ENCODE peak calls at places on chromosomes 13 and 19, in ten cellular contexts. One of them, this sample, is unnamed.

GRCh38 chr13:83634601-83635000 is 247.7 kb downstream of the SLITRK1 start:
- DNase-seq in heart left ventricle: no peak
- DNase-seq in cardiac muscle cell: no peak
- DNase-seq in A549: no peak
- DNase-seq in mesenchymal stem cell: no peak
- DNase-seq in upper lobe of right lung: no peak
- DNase-seq in fibroblast of lung: no peak
- DNase-seq in ascending aorta: no peak
- DNase-seq in tibial artery: no peak
- DNase-seq in SK-N-SH: no peak
- DNase-seq in this sample: no peak

GRCh38 chr13:52779028-52779612 is 39.5 kb upstream of the CNMD start:
- DNase-seq in heart left ventricle: no peak
- DNase-seq in cardiac muscle cell: no peak
- DNase-seq in A549: no peak
- DNase-seq in mesenchymal stem cell: no peak
- DNase-seq in upper lobe of right lung: no peak
- DNase-seq in fibroblast of lung: no peak
- DNase-seq in ascending aorta: no peak
- DNase-seq in tibial artery: no peak
- DNase-seq in SK-N-SH: peak; percentile 30
- DNase-seq in this sample: no peak

GRCh38 chr13:97879646-97880297 is 73.7 kb upstream of the IPO5 start:
- DNase-seq in heart left ventricle: no peak
- DNase-seq in cardiac muscle cell: no peak
- DNase-seq in A549: peak; percentile 15
- DNase-seq in mesenchymal stem cell: peak; percentile 77
- DNase-seq in upper lobe of right lung: no peak
- DNase-seq in fibroblast of lung: peak; percentile 80
- DNase-seq in ascending aorta: no peak
- DNase-seq in tibial artery: no peak
- DNase-seq in SK-N-SH: no peak
- DNase-seq in this sample: no peak

GRCh38 chr13:110396913-110397379 is 89.9 kb downstream of the COL4A2 start:
- DNase-seq in heart left ventricle: peak; percentile 91
- DNase-seq in cardiac muscle cell: no peak
- DNase-seq in A549: no peak
- DNase-seq in mesenchymal stem cell: peak; percentile 100
- DNase-seq in upper lobe of right lung: no peak
- DNase-seq in fibroblast of lung: peak; percentile 100
- DNase-seq in ascending aorta: peak; percentile 93
- DNase-seq in tibial artery: peak; percentile 98
- DNase-seq in SK-N-SH: no peak
- DNase-seq in this sample: peak; percentile 87

GRCh38 chr13:98083936-98084335 is 59.0 kb upstream of the FARP1 start:
- DNase-seq in heart left ventricle: no peak
- DNase-seq in cardiac muscle cell: no peak
- DNase-seq in A549: no peak
- DNase-seq in mesenchymal stem cell: no peak
- DNase-seq in upper lobe of right lung: no peak
- DNase-seq in fibroblast of lung: no peak
- DNase-seq in ascending aorta: no peak
- DNase-seq in tibial artery: no peak
- DNase-seq in SK-N-SH: no peak
- DNase-seq in this sample: no peak

GRCh38 chr13:40187324-40187795 is 479.1 kb downstream of the FOXO1 start:
- DNase-seq in heart left ventricle: no peak
- DNase-seq in cardiac muscle cell: no peak
- DNase-seq in A549: no peak
- DNase-seq in mesenchymal stem cell: no peak
- DNase-seq in upper lobe of right lung: no peak
- DNase-seq in fibroblast of lung: no peak
- DNase-seq in ascending aorta: no peak
- DNase-seq in tibial artery: no peak
- DNase-seq in SK-N-SH: no peak
- DNase-seq in this sample: no peak

GRCh38 chr13:75691183-75691582 is 55.1 kb downstream of the LMO7 start:
- DNase-seq in heart left ventricle: no peak
- DNase-seq in cardiac muscle cell: no peak
- DNase-seq in A549: peak; percentile 33
- DNase-seq in mesenchymal stem cell: peak; percentile 85
- DNase-seq in upper lobe of right lung: no peak
- DNase-seq in fibroblast of lung: no peak
- DNase-seq in ascending aorta: no peak
- DNase-seq in tibial artery: no peak
- DNase-seq in SK-N-SH: no peak
- DNase-seq in this sample: no peak

GRCh38 chr13:108220042-108220441 is 1.9 kb downstream of the ABHD13 start:
- DNase-seq in heart left ventricle: no peak
- DNase-seq in cardiac muscle cell: no peak
- DNase-seq in A549: no peak
- DNase-seq in mesenchymal stem cell: no peak
- DNase-seq in upper lobe of right lung: no peak
- DNase-seq in fibroblast of lung: no peak
- DNase-seq in ascending aorta: no peak
- DNase-seq in tibial artery: no peak
- DNase-seq in SK-N-SH: no peak
- DNase-seq in this sample: no peak

GRCh38 chr19:46115396-46116109 is 8.9 kb downstream of the IGFL3 start:
- DNase-seq in heart left ventricle: no peak
- DNase-seq in cardiac muscle cell: no peak
- DNase-seq in A549: peak; percentile 70
- DNase-seq in mesenchymal stem cell: peak; percentile 61
- DNase-seq in upper lobe of right lung: no peak
- DNase-seq in fibroblast of lung: peak; percentile 57
- DNase-seq in ascending aorta: no peak
- DNase-seq in tibial artery: no peak
- DNase-seq in SK-N-SH: peak; percentile 4
- DNase-seq in this sample: no peak

GRCh38 chr13:30725331-30726085 is 9.8 kb upstream of the ALOX5AP start:
- DNase-seq in heart left ventricle: no peak
- DNase-seq in cardiac muscle cell: no peak
- DNase-seq in A549: no peak
- DNase-seq in mesenchymal stem cell: no peak
- DNase-seq in upper lobe of right lung: no peak
- DNase-seq in fibroblast of lung: peak; percentile 76
- DNase-seq in ascending aorta: no peak
- DNase-seq in tibial artery: peak; percentile 77
- DNase-seq in SK-N-SH: no peak
- DNase-seq in this sample: no peak

GRCh38 chr13:30810261-30810701 is 74.9 kb downstream of the ALOX5AP start:
- DNase-seq in heart left ventricle: no peak
- DNase-seq in cardiac muscle cell: no peak
- DNase-seq in A549: no peak
- DNase-seq in mesenchymal stem cell: peak; percentile 43
- DNase-seq in upper lobe of right lung: no peak
- DNase-seq in fibroblast of lung: no peak
- DNase-seq in ascending aorta: no peak
- DNase-seq in tibial artery: no peak
- DNase-seq in SK-N-SH: peak; percentile 77
- DNase-seq in this sample: no peak

DNA sequence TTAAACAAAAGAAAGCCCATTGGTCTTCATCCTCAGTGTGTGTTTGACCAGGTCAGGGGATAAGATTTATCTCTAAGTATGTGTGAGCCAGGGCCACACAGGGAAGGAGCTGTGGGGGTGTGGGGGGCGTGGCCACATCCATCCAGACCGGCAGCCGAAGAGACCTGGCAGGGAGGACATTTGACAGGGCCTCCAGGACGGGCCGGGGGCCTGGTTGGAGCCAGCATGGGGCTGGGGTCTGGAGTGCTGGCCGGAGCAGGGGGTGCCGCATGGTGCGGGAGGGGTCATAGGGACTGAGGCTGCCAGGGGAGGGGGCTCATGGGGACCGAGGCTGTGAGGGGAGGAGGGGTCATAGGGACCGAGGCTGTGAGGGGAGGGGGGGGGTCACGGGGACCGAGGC is 20.4 kb upstream of the GNA15 start:
- DNase-seq in heart left ventricle: no peak
- DNase-seq in cardiac muscle cell: peak; percentile 23
- DNase-seq in A549: no peak
- DNase-seq in mesenchymal stem cell: no peak
- DNase-seq in upper lobe of right lung: no peak
- DNase-seq in fibroblast of lung: no peak
- DNase-seq in ascending aorta: no peak
- DNase-seq in tibial artery: no peak
- DNase-seq in SK-N-SH: no peak
- DNase-seq in this sample: no peak
- H3K4me1 ChIP-seq in heart left ventricle: no peaks in the 10 kb centered on the region
- H3K4me1 ChIP-seq in cardiac muscle cell: no peaks in the 10 kb centered on the region
- H3K4me1 ChIP-seq in A549: peaks cover 18% of the 10 kb centered on the region
- H3K4me1 ChIP-seq in mesenchymal stem cell: peaks cover 30% of the 10 kb centered on the region
- H3K4me1 ChIP-seq in upper lobe of right lung: no peaks in the 10 kb centered on the region
- H3K4me1 ChIP-seq in fibroblast of lung: no peaks in the 10 kb centered on the region
- H3K4me1 ChIP-seq in ascending aorta: no peaks in the 10 kb centered on the region
- H3K4me1 ChIP-seq in tibial artery: peaks cover 9% of the 10 kb centered on the region
- H3K4me1 ChIP-seq in SK-N-SH: no peaks in the 10 kb centered on the region
- H3K4me1 ChIP-seq in this sample: no peaks in the 10 kb centered on the region

GRCh38 chr19:49425922-49426592 is 869 bp downstream of the GFY start:
- DNase-seq in heart left ventricle: no peak
- DNase-seq in cardiac muscle cell: peak; percentile 60
- DNase-seq in A549: no peak
- DNase-seq in mesenchymal stem cell: no peak
- DNase-seq in upper lobe of right lung: no peak
- DNase-seq in fibroblast of lung: no peak
- DNase-seq in ascending aorta: no peak
- DNase-seq in tibial artery: no peak
- DNase-seq in SK-N-SH: no peak
- DNase-seq in this sample: no peak

GRCh38 chr19:49430172-49430677 is 5.0 kb downstream of the GFY start:
- DNase-seq in heart left ventricle: no peak
- DNase-seq in cardiac muscle cell: no peak
- DNase-seq in A549: no peak
- DNase-seq in mesenchymal stem cell: no peak
- DNase-seq in upper lobe of right lung: no peak
- DNase-seq in fibroblast of lung: no peak
- DNase-seq in ascending aorta: no peak
- DNase-seq in tibial artery: no peak
- DNase-seq in SK-N-SH: no peak
- DNase-seq in this sample: no peak

GRCh38 chr19:49428547-49429451 is 3.6 kb downstream of the GFY start:
- DNase-seq in heart left ventricle: no peak
- DNase-seq in cardiac muscle cell: no peak
- DNase-seq in A549: no peak
- DNase-seq in mesenchymal stem cell: no peak
- DNase-seq in upper lobe of right lung: no peak
- DNase-seq in fibroblast of lung: no peak
- DNase-seq in ascending aorta: no peak
- DNase-seq in tibial artery: no peak
- DNase-seq in SK-N-SH: no peak
- DNase-seq in this sample: no peak

GRCh38 chr19:49427339-49427738 is 2.2 kb downstream of the GFY start:
- DNase-seq in heart left ventricle: no peak
- DNase-seq in cardiac muscle cell: no peak
- DNase-seq in A549: no peak
- DNase-seq in mesenchymal stem cell: no peak
- DNase-seq in upper lobe of right lung: no peak
- DNase-seq in fibroblast of lung: no peak
- DNase-seq in ascending aorta: no peak
- DNase-seq in tibial artery: no peak
- DNase-seq in SK-N-SH: no peak
- DNase-seq in this sample: no peak

DNA sequence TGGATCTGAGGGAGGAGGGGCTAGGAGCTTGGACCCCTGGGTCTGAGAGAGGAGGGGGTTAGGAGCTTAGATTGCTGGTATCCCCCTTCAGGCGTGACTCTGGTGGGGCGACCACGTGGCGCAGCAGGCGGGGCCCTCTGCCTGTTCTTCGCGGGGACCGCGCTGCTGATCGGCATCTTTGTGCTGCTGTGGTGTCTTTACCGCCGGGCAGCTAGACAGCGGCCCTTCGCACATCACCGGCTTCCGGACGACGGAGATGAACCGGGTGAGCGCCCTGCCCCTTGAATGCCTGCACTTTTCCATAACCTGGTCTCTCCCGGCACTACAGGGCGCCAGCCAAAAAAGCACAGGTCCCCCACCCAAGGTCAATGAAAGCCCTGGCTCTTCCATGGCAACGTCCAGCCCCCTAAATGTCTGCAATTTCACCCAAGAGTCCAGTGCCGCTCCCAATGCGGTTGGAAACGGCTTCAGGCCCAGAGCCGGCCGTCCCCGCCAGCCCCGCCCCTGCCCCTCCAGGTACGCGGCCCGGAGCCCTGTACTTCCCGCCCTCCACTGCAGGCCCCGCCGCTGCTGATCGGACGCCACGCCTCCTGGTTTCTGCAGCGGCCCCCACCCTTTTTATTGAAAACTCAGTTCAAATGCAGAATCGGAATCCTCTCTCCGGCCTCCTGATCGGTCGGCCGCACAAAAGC is 2.8 kb downstream of the GFY start:
- DNase-seq in heart left ventricle: no peak
- DNase-seq in cardiac muscle cell: no peak
- DNase-seq in A549: peak; percentile 62
- DNase-seq in mesenchymal stem cell: no peak
- DNase-seq in upper lobe of right lung: no peak
- DNase-seq in fibroblast of lung: no peak
- DNase-seq in ascending aorta: no peak
- DNase-seq in tibial artery: no peak
- DNase-seq in SK-N-SH: peak; percentile 70
- DNase-seq in this sample: no peak
- H3K4me3 ChIP-seq in heart left ventricle: no peak overlapping the region
- H3K4me3 ChIP-seq in cardiac muscle cell: peak overlapping the region; percentile 13
- H3K4me3 ChIP-seq in A549: peak overlapping the region; percentile 39
- H3K4me3 ChIP-seq in mesenchymal stem cell: no peak overlapping the region
- H3K4me3 ChIP-seq in upper lobe of right lung: no peak overlapping the region
- H3K4me3 ChIP-seq in fibroblast of lung: no peak overlapping the region
- H3K4me3 ChIP-seq in ascending aorta: no peak overlapping the region
- H3K4me3 ChIP-seq in tibial artery: no peak overlapping the region
- H3K4me3 ChIP-seq in SK-N-SH: peak overlapping the region; percentile 32
- H3K4me3 ChIP-seq in this sample: no peak overlapping the region

DNA sequence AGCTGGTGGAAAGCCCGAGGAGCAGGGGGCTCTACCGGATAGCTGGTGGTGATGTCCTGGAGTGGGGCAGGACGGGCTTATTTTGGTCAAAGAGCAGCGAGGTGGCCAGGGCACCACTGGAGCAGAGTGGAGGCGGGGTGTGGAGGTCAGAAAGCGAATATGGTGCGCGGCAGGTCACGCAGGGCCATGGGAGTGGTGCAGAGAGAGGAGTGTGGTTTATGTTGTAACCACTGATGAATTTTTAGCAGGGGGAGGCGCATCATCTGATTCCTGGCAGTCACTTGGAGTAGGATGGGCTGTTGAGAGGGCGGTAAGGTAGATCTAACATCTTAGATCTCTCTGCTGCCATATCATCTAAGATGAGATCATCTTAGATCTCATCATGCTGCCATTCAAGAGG is 1.4 kb upstream of the ZNF414 start:
- DNase-seq in heart left ventricle: no peak
- DNase-seq in cardiac muscle cell: no peak
- DNase-seq in A549: no peak
- DNase-seq in mesenchymal stem cell: no peak
- DNase-seq in upper lobe of right lung: peak; percentile 80
- DNase-seq in fibroblast of lung: no peak
- DNase-seq in ascending aorta: no peak
- DNase-seq in tibial artery: no peak
- DNase-seq in SK-N-SH: no peak
- DNase-seq in this sample: no peak
- H3K4me1 ChIP-seq in heart left ventricle: peaks cover 62% of the 10 kb centered on the region
- H3K4me1 ChIP-seq in cardiac muscle cell: peaks cover 7% of the 10 kb centered on the region
- H3K4me1 ChIP-seq in A549: peaks cover 18% of the 10 kb centered on the region
- H3K4me1 ChIP-seq in mesenchymal stem cell: peaks cover 19% of the 10 kb centered on the region
- H3K4me1 ChIP-seq in upper lobe of right lung: peaks cover 43% of the 10 kb centered on the region
- H3K4me1 ChIP-seq in fibroblast of lung: peaks cover 10% of the 10 kb centered on the region
- H3K4me1 ChIP-seq in ascending aorta: peaks cover 7% of the 10 kb centered on the region
- H3K4me1 ChIP-seq in tibial artery: peaks cover 30% of the 10 kb centered on the region
- H3K4me1 ChIP-seq in SK-N-SH: peaks cover 10% of the 10 kb centered on the region
- H3K4me1 ChIP-seq in this sample: peaks cover 23% of the 10 kb centered on the region

GRCh38 chr19:32828643-32829344 is 40.8 kb downstream of the SLC7A9 start:
- DNase-seq in heart left ventricle: no peak
- DNase-seq in cardiac muscle cell: no peak
- DNase-seq in A549: no peak
- DNase-seq in mesenchymal stem cell: no peak
- DNase-seq in upper lobe of right lung: no peak
- DNase-seq in fibroblast of lung: no peak
- DNase-seq in ascending aorta: no peak
- DNase-seq in tibial artery: no peak
- DNase-seq in SK-N-SH: no peak
- DNase-seq in this sample: no peak
- H3K4me3 ChIP-seq in heart left ventricle: no peak overlapping the region
- H3K4me3 ChIP-seq in cardiac muscle cell: no peak overlapping the region
- H3K4me3 ChIP-seq in A549: no peak overlapping the region
- H3K4me3 ChIP-seq in mesenchymal stem cell: no peak overlapping the region
- H3K4me3 ChIP-seq in upper lobe of right lung: no peak overlapping the region
- H3K4me3 ChIP-seq in fibroblast of lung: no peak overlapping the region
- H3K4me3 ChIP-seq in ascending aorta: no peak overlapping the region
- H3K4me3 ChIP-seq in tibial artery: no peak overlapping the region
- H3K4me3 ChIP-seq in SK-N-SH: no peak overlapping the region
- H3K4me3 ChIP-seq in this sample: no peak overlapping the region